ENCODE peak calls at places on chromosomes 6 and 20, in six cellular contexts. O, R, Q, Z, J and M are unnamed samples.

GRCh38 chr20:46683939-46684750 is 5.1 kb downstream of the TP53RK start:
- DNase-seq in O (peak), R (no peak), Q (peak), Z (peak), J (peak), M (peak)

GRCh38 chr6:136371951-136372350 is 82.3 kb upstream of the BCLAF1 start:
- DNase-seq in O (no peak), R (no peak), Q (no peak), Z (no peak), J (no peak), M (no peak)

GRCh38 chr20:50296450-50297375 is 106.1 kb downstream of the CEBPB start:
- DNase-seq in O (peak), R (no peak), Q (no peak), Z (no peak), J (no peak), M (no peak)

GRCh38 chr20:2829376-2829775 is 11.1 kb downstream of the PCED1A start:
- DNase-seq in O (no peak), R (no peak), Q (no peak), Z (no peak), J (no peak), M (peak)

GRCh38 chr6:26157150-26157837 is 70.1 kb downstream of the HFE start:
- DNase-seq in O (no peak), R (no peak), Q (peak), Z (peak), J (no peak), M (peak)

GRCh38 chr6:154888896-154889295 is 106.2 kb upstream of the TIAM2 start:
- DNase-seq in O (no peak), R (no peak), Q (no peak), Z (no peak), J (no peak), M (no peak)

GRCh38 chr20:31843288-31843687 is 2.1 kb downstream of the FOXS1 start:
- DNase-seq in O (no peak), R (no peak), Q (no peak), Z (no peak), J (no peak), M (no peak)

GRCh38 chr6:36772401-36772800 is 66.8 kb downstream of the CPNE5 start:
- DNase-seq in O (no peak), R (no peak), Q (no peak), Z (no peak), J (no peak), M (no peak)

GRCh38 chr6:99993146-99993532 is 884 bp downstream of the MCHR2 start:
- DNase-seq in O (no peak), R (no peak), Q (no peak), Z (no peak), J (no peak), M (no peak)
- H3K4me3 ChIP-seq in O (no peak), R (no peak), Q (peak), Z (peak), J (no peak), M (no peak)

DNA sequence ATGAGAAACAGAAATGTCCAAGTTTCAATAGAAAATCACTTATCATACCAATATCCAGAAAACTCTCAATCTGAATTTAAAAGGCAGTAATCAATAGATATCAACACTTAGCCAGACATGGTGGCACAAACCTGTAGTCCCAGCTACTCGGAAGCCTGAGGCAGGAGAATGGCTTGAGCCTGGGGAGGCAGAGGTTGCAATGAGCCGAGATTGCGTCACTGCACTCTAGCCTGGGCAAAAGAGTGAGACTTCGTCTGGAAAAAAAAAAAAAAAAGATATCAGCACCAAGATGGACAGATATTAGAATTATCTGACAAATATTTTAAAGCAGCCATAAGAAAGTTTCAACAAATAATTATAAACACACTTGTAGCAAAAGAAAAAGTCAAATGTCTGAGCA is 47.0 kb downstream of the TCP11 start:
- DNase-seq in O (no peak), R (no peak), Q (no peak), Z (no peak), J (no peak), M (no peak)
- H3K27ac ChIP-seq in O (no peak), R (no peak), Q (no peak), Z (no peak), J (no peak), M (peak)

DNA sequence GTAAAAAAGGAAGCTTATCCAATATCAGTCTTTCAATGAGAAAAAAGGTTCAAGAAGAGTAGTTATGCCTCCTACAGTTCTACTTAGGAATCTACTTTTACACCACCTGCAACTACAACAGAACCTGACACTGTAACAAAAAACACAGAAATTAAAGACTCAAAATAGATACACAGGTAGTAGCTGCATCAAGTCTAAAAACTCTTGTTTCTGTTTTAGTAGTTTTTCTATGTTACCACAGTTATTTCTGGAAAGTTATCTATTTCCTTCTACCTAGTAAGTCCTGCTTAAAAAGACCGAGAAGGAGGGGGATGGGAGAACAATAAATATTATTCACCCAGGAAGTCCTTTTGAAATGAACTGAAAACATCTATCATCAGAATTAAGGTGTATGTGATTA is 52.5 kb downstream of the ATG5 start:
- DNase-seq in O (no peak), R (no peak), Q (no peak), Z (no peak), J (no peak), M (no peak)
- TF ChIP-seq CTCF in O (no peak), R (no peak), Q (no peak), Z (no peak), J (no peak), M (no peak)

GRCh38 chr20:40920291-40920690 is 108.3 kb upstream of the TOP1 start:
- DNase-seq in O (no peak), R (no peak), Q (no peak), Z (no peak), J (no peak), M (no peak)
- H3K4me3 ChIP-seq in O (no peak), R (no peak), Q (no peak), Z (no peak), J (no peak), M (no peak)

GRCh38 chr6:85389180-85389797 is 60.6 kb upstream of the NT5E start:
- DNase-seq in O (no peak), R (no peak), Q (no peak), Z (no peak), J (no peak), M (no peak)

GRCh38 chr6:85390775-85391174 is 59.1 kb upstream of the NT5E start:
- DNase-seq in O (no peak), R (no peak), Q (no peak), Z (no peak), J (no peak), M (no peak)

GRCh38 chr6:85388531-85388930 is 61.4 kb upstream of the NT5E start:
- DNase-seq in O (no peak), R (no peak), Q (no peak), Z (no peak), J (no peak), M (no peak)

GRCh38 chr6:85392379-85392778 is 57.5 kb upstream of the NT5E start:
- DNase-seq in O (no peak), R (no peak), Q (no peak), Z (no peak), J (no peak), M (no peak)

GRCh38 chr6:85390105-85390728 is 59.7 kb upstream of the NT5E start:
- DNase-seq in O (no peak), R (no peak), Q (no peak), Z (no peak), J (no peak), M (no peak)
- H3K27ac ChIP-seq in O (no peak), R (no peak), Q (no peak), Z (no peak), J (no peak), M (no peak)

GRCh38 chr6:38020593-38020992 is 201.1 kb downstream of the ZFAND3 start:
- DNase-seq in O (no peak), R (no peak), Q (no peak), Z (no peak), J (no peak), M (no peak)

GRCh38 chr6:38016824-38017223 is 197.3 kb downstream of the ZFAND3 start:
- DNase-seq in O (no peak), R (no peak), Q (no peak), Z (no peak), J (no peak), M (no peak)

GRCh38 chr6:38021571-38021970 is 202.0 kb downstream of the ZFAND3 start:
- DNase-seq in O (no peak), R (no peak), Q (no peak), Z (no peak), J (no peak), M (no peak)

GRCh38 chr6:38021029-38021428 is 201.5 kb downstream of the ZFAND3 start:
- DNase-seq in O (no peak), R (no peak), Q (no peak), Z (no peak), J (no peak), M (no peak)

DNA sequence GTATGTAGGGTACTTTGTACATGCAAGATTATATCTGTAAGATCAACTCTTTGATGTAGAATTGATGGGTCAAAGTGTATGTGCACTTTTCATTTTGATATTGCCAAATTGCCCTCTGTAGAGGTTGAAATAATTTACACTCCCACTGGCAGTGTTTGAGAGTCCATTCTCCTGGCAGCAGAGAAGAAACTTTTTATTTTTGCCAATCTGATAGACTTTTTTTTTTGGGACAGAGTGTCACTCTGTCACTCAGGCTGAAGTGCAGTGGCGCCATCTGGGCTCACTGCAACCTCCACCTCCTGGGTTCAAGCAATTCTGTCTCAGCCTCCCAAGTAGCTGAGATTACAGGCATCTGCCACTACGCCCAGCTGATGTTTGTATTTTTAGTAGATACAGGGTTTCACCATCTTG is 199.2 kb downstream of the ZFAND3 start:
- DNase-seq in O (no peak), R (no peak), Q (no peak), Z (no peak), J (no peak), M (no peak)
- TF ChIP-seq CTCF in O (no peak), R (peak), Q (no peak), Z (no peak), J (no peak), M (no peak)

DNA sequence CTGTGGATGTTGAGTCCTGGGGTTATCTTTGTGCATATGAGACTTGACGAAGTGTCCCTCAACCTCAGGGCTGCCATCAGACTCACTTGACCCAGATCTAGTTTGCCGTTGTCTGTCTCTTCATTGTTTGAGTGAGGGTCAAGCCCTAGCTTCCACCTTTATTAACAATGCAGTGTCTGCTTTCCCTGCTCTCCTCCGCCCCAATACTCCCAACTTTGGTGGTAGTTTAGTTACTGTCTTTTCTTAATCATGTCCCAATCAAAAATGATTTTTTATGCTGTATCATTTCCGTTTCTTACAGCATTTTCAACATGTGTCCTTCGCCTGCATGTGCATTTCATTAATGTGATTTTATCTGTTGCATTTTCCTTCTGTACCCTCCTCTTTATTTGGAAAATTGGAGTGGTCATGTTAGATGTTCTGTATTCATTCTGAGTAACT is 2.1 kb downstream of the TBPL1 start:
- DNase-seq in O (no peak), R (no peak), Q (no peak), Z (no peak), J (no peak), M (no peak)
- H3K4me3 ChIP-seq in O (no peak), R (peak), Q (no peak), Z (no peak), J (no peak), M (peak)

DNA sequence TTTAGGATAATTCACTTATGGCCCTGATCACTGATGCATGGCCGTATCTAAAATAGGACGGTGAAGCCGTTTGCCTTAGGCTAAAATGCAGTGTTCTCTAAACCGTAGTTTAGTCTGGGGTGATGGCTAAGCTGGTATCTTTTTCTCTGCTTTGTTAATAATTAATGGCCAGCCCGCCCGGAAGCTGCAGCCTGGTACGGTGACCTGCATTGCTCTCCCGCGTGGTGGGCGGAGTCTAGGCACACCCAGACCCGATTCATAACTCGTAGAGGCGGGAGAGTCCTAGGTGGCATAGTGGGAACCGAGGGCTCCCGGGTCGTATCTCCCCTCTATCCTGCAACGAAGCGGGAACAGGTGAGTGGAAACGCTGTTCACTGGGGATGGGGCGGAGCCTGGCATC is 5.5 kb downstream of the CDH4 start:
- DNase-seq in O (no peak), R (no peak), Q (no peak), Z (no peak), J (no peak), M (no peak)
- H3K27ac ChIP-seq in O (no peak), R (no peak), Q (no peak), Z (no peak), J (no peak), M (no peak)